ENCODE peak calls at places on chromosome 1, in seven cellular contexts. A is activated CD4-positive, alpha-beta T cell treated with anti-CD3 and anti-CD28 coated beads, Interleukin-2, amount 10 ng/mL, durations not matched to agents 7 days and 5 days; N is gastrocnemius medialis; U is hypothalamus; L is activated B cell treated with CpG ODN at 0.5 μM for 24 hours; B is MV-4-11; Z is NCI-H1105. H is an unnamed sample.

GRCh38 chr1:2258996-2259395 is 30.9 kb downstream of the SKI start:
- DNase-seq in B (no peak), L (no peak), A (peak; percentile 62), U (no peak), N (no peak), Z (no peak), H (peak; percentile 70)

GRCh38 chr1:240455228-240455821 is 156.6 kb downstream of the GREM2 start:
- DNase-seq in N (no peak), L (no peak), B (peak; percentile 13), A (no peak), Z (no peak), U (no peak), H (no peak)

GRCh38 chr1:107140703-107141490 is at the start of gene NTNG1:
- DNase-seq in N (no peak), B (no peak), U (no peak), Z (peak; percentile 35), A (no peak), L (peak; percentile 47), H (peak; percentile 11)

GRCh38 chr1:247111636-247112478 is 7.7 kb upstream of the ZNF669 start:
- DNase-seq in Z (no peak), N (peak; percentile 33), L (no peak), U (peak; percentile 22), A (no peak), B (no peak), H (no peak)

GRCh38 chr1:221715321-221716169 is 26.3 kb downstream of the DUSP10 start:
- DNase-seq in B (no peak), A (no peak), L (no peak), N (no peak), U (no peak), Z (peak; percentile 85), H (no peak)

GRCh38 chr1:25723250-25723880 is 76.6 kb upstream of the SELENON start:
- DNase-seq in A (no peak), N (no peak), Z (no peak), L (no peak), B (no peak), U (no peak), H (no peak)

GRCh38 chr1:205344010-205344808 is 12.5 kb downstream of the KLHDC8A start:
- DNase-seq in Z (peak; percentile 31), B (no peak), U (no peak), N (no peak), L (peak; percentile 49), A (peak; percentile 29), H (peak; percentile 53)

GRCh38 chr1:179034720-179035119 is 9.0 kb downstream of the FAM20B start:
- DNase-seq in B (peak; percentile 88), N (no peak), L (no peak), Z (no peak), A (no peak), U (no peak), H (no peak)

GRCh38 chr1:30912913-30913652 is 4.5 kb upstream of the SDC3 start:
- DNase-seq in L (no peak), A (no peak), U (no peak), N (peak; percentile 46), Z (no peak), B (peak; percentile 95), H (no peak)

GRCh38 chr1:204491653-204492052 is 3.0 kb downstream of the PIK3C2B start:
- DNase-seq in L (no peak), N (no peak), U (no peak), A (no peak), Z (no peak), B (no peak), H (no peak)

GRCh38 chr1:61687901-61688300 is 37.0 kb downstream of the TM2D1 start:
- DNase-seq in L (no peak), A (no peak), N (no peak), B (no peak), U (no peak), Z (no peak), H (no peak)

GRCh38 chr1:93143136-93143535 is 37.1 kb downstream of the TMED5 start:
- DNase-seq in U (no peak), B (no peak), N (no peak), L (no peak), Z (no peak), A (no peak), H (no peak)

GRCh38 chr1:231335663-231336602 is 1.7 kb downstream of the EXOC8 start:
- DNase-seq in U (no peak), A (no peak), B (no peak), Z (no peak), N (no peak), L (no peak), H (peak; percentile 6)

GRCh38 chr1:180431683-180432082 is 70.7 kb downstream of the ACBD6 start:
- DNase-seq in L (no peak), Z (no peak), U (no peak), N (no peak), B (no peak), A (no peak), H (no peak)

GRCh38 chr1:116556289-116557006 is 14.4 kb downstream of the CD58 start:
- DNase-seq in A (peak; percentile 57), U (no peak), Z (no peak), L (no peak), B (peak; percentile 85), N (no peak), H (peak; percentile 80)

GRCh38 chr1:66253330-66253921 is 280.5 kb upstream of the SGIP1 start:
- DNase-seq in N (no peak), U (no peak), B (peak; percentile 78), L (no peak), Z (peak; percentile 39), A (peak; percentile 42), H (no peak)

H was measured in stimulated activated naive CD8-positive, alpha-beta T cell treated with anti-CD3 and anti-CD28 coated beads, Interleukin-15, Interleukin-2, amounts not matched to agents 100 U/mL and 50 U/mL, for 24 hours.